ENCODE peak calls at places on chromosomes 3 and 15, in eight cellular contexts. One of them, this sample, is unnamed.
A peak's percentile ranks its signal among the peaks of the same experiment; 100 is the strongest.

GRCh38 chr3:175861916-175862315 is 1002.8 kb downstream of the NAALADL2 start:
- DNase-seq in ovary: no peak
- DNase-seq in HepG2: no peak
- DNase-seq in stomach: no peak
- DNase-seq in tibial nerve: no peak
- DNase-seq in H1: no peak
- DNase-seq in A549: no peak
- DNase-seq in K562: no peak
- DNase-seq in this sample: no peak

GRCh38 chr3:134836921-134837320 is 41.9 kb downstream of the EPHB1 start:
- DNase-seq in H1: no peak
- DNase-seq in HepG2: no peak
- DNase-seq in K562: no peak
- DNase-seq in stomach: no peak
- DNase-seq in ovary: no peak
- DNase-seq in tibial nerve: no peak
- DNase-seq in A549: no peak
- DNase-seq in this sample: peak; percentile 4

GRCh38 chr3:50430950-50431435 is 71.7 kb upstream of the TMEM115 start:
- DNase-seq in K562: no peak
- DNase-seq in stomach: no peak
- DNase-seq in A549: no peak
- DNase-seq in HepG2: no peak
- DNase-seq in tibial nerve: no peak
- DNase-seq in ovary: no peak
- DNase-seq in H1: no peak
- DNase-seq in this sample: no peak

GRCh38 chr3:126050050-126050392 is 33.9 kb downstream of the SLC41A3 start:
- DNase-seq in stomach: no peak
- DNase-seq in HepG2: no peak
- DNase-seq in K562: no peak
- DNase-seq in ovary: no peak
- DNase-seq in A549: no peak
- DNase-seq in H1: no peak
- DNase-seq in tibial nerve: no peak
- DNase-seq in this sample: no peak

GRCh38 chr3:133188996-133189395 is 150.8 kb downstream of the TMEM108 start:
- DNase-seq in ovary: no peak
- DNase-seq in K562: no peak
- DNase-seq in stomach: no peak
- DNase-seq in tibial nerve: no peak
- DNase-seq in H1: no peak
- DNase-seq in HepG2: no peak
- DNase-seq in A549: no peak
- DNase-seq in this sample: no peak

GRCh38 chr15:30956216-30956803 is 35.1 kb downstream of the MTMR10 start:
- DNase-seq in ovary: no peak
- DNase-seq in A549: peak; percentile 45
- DNase-seq in tibial nerve: no peak
- DNase-seq in stomach: no peak
- DNase-seq in K562: no peak
- DNase-seq in H1: no peak
- DNase-seq in HepG2: no peak
- DNase-seq in this sample: no peak

GRCh38 chr3:44529927-44530326 is 25.1 kb upstream of the ZKSCAN7 start:
- DNase-seq in K562: no peak
- DNase-seq in HepG2: no peak
- DNase-seq in ovary: no peak
- DNase-seq in stomach: no peak
- DNase-seq in A549: no peak
- DNase-seq in tibial nerve: no peak
- DNase-seq in H1: no peak
- DNase-seq in this sample: no peak

GRCh38 chr15:84702961-84703482 is 12.9 kb downstream of the SEC11A start:
- DNase-seq in H1: no peak
- DNase-seq in ovary: peak; percentile 36
- DNase-seq in tibial nerve: peak; percentile 65
- DNase-seq in HepG2: no peak
- DNase-seq in A549: no peak
- DNase-seq in K562: no peak
- DNase-seq in stomach: peak; percentile 36
- DNase-seq in this sample: no peak

GRCh38 chr3:187957209-187957981 is 196.6 kb upstream of the LPP start:
- DNase-seq in A549: no peak
- DNase-seq in H1: no peak
- DNase-seq in HepG2: no peak
- DNase-seq in ovary: no peak
- DNase-seq in tibial nerve: no peak
- DNase-seq in stomach: peak; percentile 30
- DNase-seq in K562: no peak
- DNase-seq in this sample: no peak

GRCh38 chr3:69409831-69410230 is 23.9 kb upstream of the FRMD4B start:
- DNase-seq in A549: no peak
- DNase-seq in tibial nerve: no peak
- DNase-seq in HepG2: no peak
- DNase-seq in H1: no peak
- DNase-seq in K562: no peak
- DNase-seq in stomach: no peak
- DNase-seq in ovary: no peak
- DNase-seq in this sample: no peak
- H3K4me3 ChIP-seq in A549: no peak overlapping the region
- H3K4me3 ChIP-seq in tibial nerve: no peak overlapping the region
- H3K4me3 ChIP-seq in HepG2: no peak overlapping the region
- H3K4me3 ChIP-seq in H1: no peak overlapping the region
- H3K4me3 ChIP-seq in K562: no peak overlapping the region
- H3K4me3 ChIP-seq in stomach: no peak overlapping the region
- H3K4me3 ChIP-seq in ovary: no peak overlapping the region
- H3K4me3 ChIP-seq in this sample: no peak overlapping the region

DNA sequence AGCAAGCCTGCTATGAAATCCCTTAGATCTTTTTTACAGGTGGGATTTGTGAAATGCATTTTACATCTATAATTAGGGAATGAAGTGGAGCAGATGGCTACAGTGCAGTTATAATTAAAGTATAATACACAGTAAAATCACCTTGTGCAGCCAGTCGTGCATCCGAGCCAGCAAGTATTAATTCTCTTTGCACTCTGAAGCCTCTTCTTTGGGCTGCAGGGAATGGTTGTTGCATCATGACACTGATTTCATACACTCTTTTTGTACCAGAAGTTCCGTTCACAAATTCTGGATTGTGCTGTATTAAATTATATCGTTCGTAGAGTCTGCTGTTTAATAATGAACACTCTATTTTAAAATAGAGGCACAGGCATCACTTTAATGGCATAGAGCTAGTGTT is 28.7 kb upstream of the TP63 start:
- DNase-seq in A549: no peak
- DNase-seq in stomach: no peak
- DNase-seq in H1: no peak
- DNase-seq in tibial nerve: no peak
- DNase-seq in ovary: no peak
- DNase-seq in HepG2: no peak
- DNase-seq in K562: no peak
- DNase-seq in this sample: no peak
- TF ChIP-seq EP300 in A549: no peak
- TF ChIP-seq EP300 in stomach: no peak
- TF ChIP-seq EP300 in H1: no peak
- TF ChIP-seq EP300 in tibial nerve: no peak
- TF ChIP-seq EP300 in ovary: no peak
- TF ChIP-seq EP300 in HepG2: no peak
- TF ChIP-seq EP300 in K562: no peak
- TF ChIP-seq EP300 in this sample: no peak

GRCh38 chr3:107425033-107425432 is 47.8 kb downstream of the CCDC54 start:
- DNase-seq in HepG2: no peak
- DNase-seq in ovary: no peak
- DNase-seq in A549: no peak
- DNase-seq in tibial nerve: no peak
- DNase-seq in H1: no peak
- DNase-seq in stomach: no peak
- DNase-seq in K562: no peak
- DNase-seq in this sample: no peak
- H3K4me3 ChIP-seq in HepG2: no peak overlapping the region
- H3K4me3 ChIP-seq in ovary: no peak overlapping the region
- H3K4me3 ChIP-seq in A549: no peak overlapping the region
- H3K4me3 ChIP-seq in tibial nerve: no peak overlapping the region
- H3K4me3 ChIP-seq in H1: no peak overlapping the region
- H3K4me3 ChIP-seq in stomach: no peak overlapping the region
- H3K4me3 ChIP-seq in K562: no peak overlapping the region
- H3K4me3 ChIP-seq in this sample: no peak overlapping the region

DNA sequence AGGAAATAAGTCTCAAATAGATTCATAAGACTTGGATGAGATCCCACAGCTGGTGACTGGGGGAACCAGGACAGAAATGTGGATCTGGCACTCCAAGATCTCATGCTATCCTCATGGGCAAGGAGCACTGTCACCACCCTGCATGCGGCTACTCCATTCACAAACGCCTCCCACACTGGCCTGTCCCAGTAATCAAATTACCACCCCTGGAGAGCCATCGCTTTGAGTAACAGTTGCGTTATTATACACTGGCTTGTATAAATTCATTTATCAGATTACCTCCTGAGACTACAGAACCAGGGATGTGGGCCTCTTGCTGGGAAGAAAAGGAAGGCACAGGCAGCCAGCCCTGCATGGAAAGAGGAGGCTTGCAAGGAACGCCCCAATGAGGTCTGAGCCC is 27.9 kb upstream of the SLC25A36 start:
- DNase-seq in K562: no peak
- DNase-seq in ovary: no peak
- DNase-seq in stomach: no peak
- DNase-seq in H1: no peak
- DNase-seq in A549: no peak
- DNase-seq in tibial nerve: no peak
- DNase-seq in HepG2: no peak
- DNase-seq in this sample: no peak
- TF ChIP-seq EP300 in K562: no peak
- TF ChIP-seq EP300 in ovary: no peak
- TF ChIP-seq EP300 in stomach: no peak
- TF ChIP-seq EP300 in H1: no peak
- TF ChIP-seq EP300 in A549: no peak
- TF ChIP-seq EP300 in tibial nerve: no peak
- TF ChIP-seq EP300 in HepG2: no peak
- TF ChIP-seq EP300 in this sample: no peak

DNA sequence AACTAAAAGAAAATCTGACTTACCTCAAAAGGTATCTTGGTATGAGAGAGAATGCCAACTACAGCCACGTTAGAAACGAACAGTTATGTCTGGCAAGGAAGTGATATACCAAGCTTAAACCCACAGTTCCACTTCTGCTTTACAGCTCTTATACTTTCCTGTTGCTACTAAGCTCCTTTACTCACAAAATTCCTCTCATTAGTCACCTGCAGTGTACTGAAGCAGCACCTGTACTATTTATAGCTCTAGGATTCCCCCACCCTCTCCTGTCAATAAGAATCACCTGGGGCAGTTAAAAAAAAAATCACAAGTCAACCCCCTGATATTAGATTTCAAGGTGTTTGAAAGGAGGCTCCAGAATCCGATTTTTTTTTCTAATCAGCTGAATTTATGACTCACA is 2.9 kb upstream of the TMEM266 start:
- DNase-seq in H1: no peak
- DNase-seq in K562: no peak
- DNase-seq in ovary: no peak
- DNase-seq in A549: no peak
- DNase-seq in tibial nerve: no peak
- DNase-seq in stomach: no peak
- DNase-seq in HepG2: no peak
- DNase-seq in this sample: no peak
- H3K4me3 ChIP-seq in H1: peak overlapping the region; percentile 16
- H3K4me3 ChIP-seq in K562: no peak overlapping the region
- H3K4me3 ChIP-seq in ovary: no peak overlapping the region
- H3K4me3 ChIP-seq in A549: no peak overlapping the region
- H3K4me3 ChIP-seq in tibial nerve: no peak overlapping the region
- H3K4me3 ChIP-seq in stomach: no peak overlapping the region
- H3K4me3 ChIP-seq in HepG2: no peak overlapping the region
- H3K4me3 ChIP-seq in this sample: no peak overlapping the region

DNA sequence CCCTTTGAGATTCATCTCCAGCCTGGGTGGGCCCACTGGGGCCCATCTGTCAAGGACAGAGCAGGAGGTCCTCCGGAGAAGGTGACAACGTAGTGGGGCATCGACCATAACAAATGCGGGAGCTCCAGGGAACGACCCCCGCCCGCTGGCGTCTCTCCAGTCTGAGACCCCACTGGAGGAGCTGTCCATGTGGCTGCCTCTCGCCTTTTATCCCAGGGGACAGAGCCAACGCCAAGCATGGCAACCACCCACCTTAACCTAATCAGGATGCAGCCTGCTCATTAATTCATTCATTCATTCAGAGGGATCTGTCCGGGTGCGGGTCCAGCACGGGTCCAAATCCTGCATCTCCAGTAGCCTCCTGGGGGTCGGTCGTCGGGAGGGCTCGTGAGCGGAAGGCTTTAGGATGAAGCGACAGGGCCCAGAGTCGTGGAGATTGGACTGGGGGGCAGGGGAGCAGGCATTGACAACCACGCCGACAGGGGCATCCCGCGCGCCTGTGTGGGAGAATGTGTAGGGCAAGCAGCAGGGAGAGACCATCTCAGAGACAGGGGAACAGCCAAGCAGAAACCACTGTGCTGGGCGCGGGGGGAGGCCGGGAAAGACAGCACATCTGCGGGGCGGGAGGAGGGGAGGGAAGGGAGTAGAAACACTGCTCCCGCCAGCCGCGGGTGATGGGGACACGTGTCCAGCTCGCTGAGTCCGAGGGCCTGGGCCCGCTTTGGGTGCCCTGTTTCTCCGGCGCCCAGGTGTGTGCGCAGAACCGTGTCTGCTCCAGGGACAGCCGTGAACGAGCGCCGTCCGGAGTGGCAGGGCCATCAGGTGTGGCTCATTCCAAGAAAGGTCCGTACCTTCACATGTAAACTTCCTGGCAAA is 1.9 kb downstream of the PIGZ start:
- DNase-seq in K562: no peak
- DNase-seq in stomach: no peak
- DNase-seq in tibial nerve: no peak
- DNase-seq in A549: no peak
- DNase-seq in HepG2: no peak
- DNase-seq in ovary: no peak
- DNase-seq in H1: no peak
- DNase-seq in this sample: peak; percentile 61
- TF ChIP-seq EP300 in K562: no peak
- TF ChIP-seq EP300 in stomach: no peak
- TF ChIP-seq EP300 in tibial nerve: no peak
- TF ChIP-seq EP300 in A549: no peak
- TF ChIP-seq EP300 in HepG2: no peak
- TF ChIP-seq EP300 in ovary: no peak
- TF ChIP-seq EP300 in H1: peak; percentile 95
- TF ChIP-seq EP300 in this sample: no peak

GRCh38 chr3:119557192-119557873 is 2.1 kb downstream of the CD80 start:
- DNase-seq in HepG2: no peak
- DNase-seq in ovary: no peak
- DNase-seq in stomach: no peak
- DNase-seq in A549: no peak
- DNase-seq in H1: no peak
- DNase-seq in K562: no peak
- DNase-seq in tibial nerve: no peak
- DNase-seq in this sample: no peak
- H3K4me3 ChIP-seq in HepG2: no peak overlapping the region
- H3K4me3 ChIP-seq in ovary: no peak overlapping the region
- H3K4me3 ChIP-seq in stomach: no peak overlapping the region
- H3K4me3 ChIP-seq in A549: no peak overlapping the region
- H3K4me3 ChIP-seq in H1: no peak overlapping the region
- H3K4me3 ChIP-seq in K562: no peak overlapping the region
- H3K4me3 ChIP-seq in tibial nerve: no peak overlapping the region
- H3K4me3 ChIP-seq in this sample: no peak overlapping the region

GRCh38 chr15:87728998-87729397 is 527.5 kb downstream of the NTRK3 start:
- DNase-seq in stomach: no peak
- DNase-seq in A549: no peak
- DNase-seq in H1: no peak
- DNase-seq in ovary: no peak
- DNase-seq in K562: no peak
- DNase-seq in HepG2: no peak
- DNase-seq in tibial nerve: no peak
- DNase-seq in this sample: no peak
- TF ChIP-seq EP300 in stomach: no peak
- TF ChIP-seq EP300 in A549: no peak
- TF ChIP-seq EP300 in H1: no peak
- TF ChIP-seq EP300 in ovary: no peak
- TF ChIP-seq EP300 in K562: no peak
- TF ChIP-seq EP300 in HepG2: no peak
- TF ChIP-seq EP300 in tibial nerve: no peak
- TF ChIP-seq EP300 in this sample: no peak